ENCODE peak calls at places on chromosomes 16 and 17, in seven cellular contexts. J is mesendoderm; T is brain microvascular endothelial cell; W is ovary; V is A549; K is CD8-positive, alpha-beta memory T cell; A is CD4-positive, alpha-beta T cell. Q is an unnamed sample.

GRCh38 chr16:75195811-75196790 is 10.9 kb downstream of the CTRB2 start:
- DNase-seq in J (no peak), T (no peak), W (no peak), V (no peak), K (no peak), A (no peak), Q (no peak)

GRCh38 chr16:10093564-10093963 is 88.7 kb downstream of the GRIN2A start:
- DNase-seq in J (no peak), T (no peak), W (no peak), V (no peak), K (no peak), A (no peak), Q (no peak)

GRCh38 chr16:64969221-64969620 is 152.6 kb downstream of the CDH11 start:
- DNase-seq in J (no peak), T (peak; percentile 64), W (no peak), V (no peak), K (no peak), A (no peak), Q (no peak)

GRCh38 chr16:69520800-69521602 is 44.8 kb upstream of the NFAT5 start:
- DNase-seq in J (no peak), T (no peak), W (no peak), V (no peak), K (no peak), A (no peak), Q (no peak)

GRCh38 chr16:14284930-14285541 is 213.9 kb downstream of the MRTFB start:
- DNase-seq in J (peak; percentile 82), T (peak; percentile 61), W (no peak), V (peak; percentile 82), K (no peak), A (no peak), Q (no peak)

GRCh38 chr16:31451681-31452351 is 7.5 kb upstream of the ARMC5 start:
- DNase-seq in J (peak; percentile 94), T (peak; percentile 64), W (peak; percentile 53), V (peak; percentile 85), K (no peak), A (no peak), Q (peak; percentile 69)

GRCh38 chr16:88130681-88131080 is 179.4 kb downstream of the BANP start:
- DNase-seq in J (no peak), T (no peak), W (no peak), V (no peak), K (no peak), A (no peak), Q (no peak)

GRCh38 chr16:54239441-54239840 is 47.1 kb downstream of the IRX3 start:
- DNase-seq in J (no peak), T (no peak), W (no peak), V (no peak), K (no peak), A (no peak), Q (no peak)

GRCh38 chr16:65122974-65123845 is 1.3 kb upstream of the CDH11 start:
- DNase-seq in J (peak; percentile 40), T (no peak), W (peak; percentile 92), V (no peak), K (no peak), A (no peak), Q (no peak)

GRCh38 chr17:57568340-57568739 is 176.8 kb downstream of the CCDC182 start:
- DNase-seq in J (peak; percentile 70), T (no peak), W (no peak), V (no peak), K (no peak), A (no peak), Q (no peak)

GRCh38 chr17:42042598-42043319 is 7.6 kb downstream of the C17orf113 start:
- DNase-seq in J (no peak), T (no peak), W (no peak), V (no peak), K (no peak), A (no peak), Q (no peak)

GRCh38 chr17:29713626-29714025 is 90.9 kb upstream of the CORO6 start:
- DNase-seq in J (no peak), T (no peak), W (no peak), V (no peak), K (no peak), A (no peak), Q (no peak)

GRCh38 chr17:15236281-15237105 is 28.6 kb downstream of the PMP22 start:
- DNase-seq in J (peak; percentile 43), T (no peak), W (no peak), V (no peak), K (no peak), A (no peak), Q (no peak)
- H3K27ac ChIP-seq in J (peak overlapping the region; percentile 79), T (no peak overlapping the region), W (no peak overlapping the region), V (no peak overlapping the region), K (no peak overlapping the region), A (no peak overlapping the region), Q (no peak overlapping the region)

GRCh38 chr17:39678340-39679116 is 9.3 kb downstream of the PGAP3 start:
- DNase-seq in J (no peak), T (no peak), W (no peak), V (no peak), K (no peak), A (no peak), Q (no peak)
- H3K27ac ChIP-seq in J (no peak overlapping the region), T (no peak overlapping the region), W (no peak overlapping the region), V (no peak overlapping the region), K (no peak overlapping the region), A (no peak overlapping the region), Q (no peak overlapping the region)

GRCh38 chr17:55433629-55434422 is 12.2 kb upstream of the MMD start:
- DNase-seq in J (no peak), T (peak; percentile 89), W (no peak), V (peak; percentile 91), K (no peak), A (no peak), Q (peak; percentile 93)
- H3K27ac ChIP-seq in J (no peak overlapping the region), T (peak overlapping the region; percentile 40), W (no peak overlapping the region), V (peak overlapping the region; percentile 84), K (no peak overlapping the region), A (no peak overlapping the region), Q (peak overlapping the region; percentile 95)

GRCh38 chr17:40323731-40324650 is 15.0 kb downstream of the RARA start:
- DNase-seq in J (no peak), T (no peak), W (peak; percentile 65), V (no peak), K (peak; percentile 89), A (peak; percentile 59), Q (no peak)

GRCh38 chr17:40326014-40326831 is 17.2 kb downstream of the RARA start:
- DNase-seq in J (no peak), T (no peak), W (no peak), V (no peak), K (peak; percentile 75), A (peak; percentile 58), Q (no peak)

GRCh38 chr17:40326832-40327199 is 17.8 kb downstream of the RARA start:
- DNase-seq in J (no peak), T (no peak), W (peak; percentile 54), V (no peak), K (no peak), A (no peak), Q (no peak)

GRCh38 chr17:40327244-40327666 is 18.3 kb downstream of the RARA start:
- DNase-seq in J (no peak), T (no peak), W (no peak), V (no peak), K (no peak), A (no peak), Q (no peak)

GRCh38 chr17:40325156-40326013 is 16.4 kb downstream of the RARA start:
- DNase-seq in J (no peak), T (no peak), W (no peak), V (no peak), K (peak; percentile 38), A (no peak), Q (no peak)
- H3K27ac ChIP-seq in J (no peak overlapping the region), T (no peak overlapping the region), W (no peak overlapping the region), V (peak overlapping the region; percentile 25), K (peak overlapping the region; percentile 93), A (peak overlapping the region; percentile 99), Q (no peak overlapping the region)

Q was measured in mammary epithelial cell.